ENCODE peak calls at places on chromosome 17, in eight cellular contexts. One of them, this sample, is unnamed.

GRCh38 chr17:40610359-40610758 is 37.3 kb downstream of the SMARCE1 start:
- DNase-seq in AG09309: no peak
- DNase-seq in fibroblast of mammary gland: peak
- DNase-seq in cardiac muscle cell: no peak
- DNase-seq in NCI-H2081: no peak
- DNase-seq in neural crest cell: no peak
- DNase-seq in GM23248: no peak
- DNase-seq in T1000: no peak
- DNase-seq in this sample: no peak

GRCh38 chr17:27989046-27989445 is 53.4 kb upstream of the NLK start:
- DNase-seq in AG09309: no peak
- DNase-seq in fibroblast of mammary gland: no peak
- DNase-seq in cardiac muscle cell: no peak
- DNase-seq in NCI-H2081: no peak
- DNase-seq in neural crest cell: no peak
- DNase-seq in GM23248: peak
- DNase-seq in T1000: no peak
- DNase-seq in this sample: no peak

GRCh38 chr17:19486351-19487008 is 47.2 kb upstream of the SLC47A1 start:
- DNase-seq in AG09309: no peak
- DNase-seq in fibroblast of mammary gland: no peak
- DNase-seq in cardiac muscle cell: no peak
- DNase-seq in NCI-H2081: no peak
- DNase-seq in neural crest cell: no peak
- DNase-seq in GM23248: no peak
- DNase-seq in T1000: no peak
- DNase-seq in this sample: no peak

GRCh38 chr17:65638221-65638940 is 76.9 kb upstream of the AXIN2 start:
- DNase-seq in AG09309: no peak
- DNase-seq in fibroblast of mammary gland: no peak
- DNase-seq in cardiac muscle cell: no peak
- DNase-seq in NCI-H2081: peak
- DNase-seq in neural crest cell: no peak
- DNase-seq in GM23248: no peak
- DNase-seq in T1000: no peak
- DNase-seq in this sample: no peak

GRCh38 chr17:79338589-79338988 is 264.0 kb downstream of the ENGASE start:
- DNase-seq in AG09309: no peak
- DNase-seq in fibroblast of mammary gland: peak
- DNase-seq in cardiac muscle cell: no peak
- DNase-seq in NCI-H2081: no peak
- DNase-seq in neural crest cell: no peak
- DNase-seq in GM23248: peak
- DNase-seq in T1000: no peak
- DNase-seq in this sample: no peak

GRCh38 chr17:4186244-4186920 is 43.4 kb downstream of the CYB5D2 start:
- DNase-seq in AG09309: no peak
- DNase-seq in fibroblast of mammary gland: peak
- DNase-seq in cardiac muscle cell: no peak
- DNase-seq in NCI-H2081: no peak
- DNase-seq in neural crest cell: no peak
- DNase-seq in GM23248: no peak
- DNase-seq in T1000: no peak
- DNase-seq in this sample: no peak

GRCh38 chr17:56866076-56866475 is 32.1 kb downstream of the DGKE start:
- DNase-seq in AG09309: no peak
- DNase-seq in fibroblast of mammary gland: no peak
- DNase-seq in cardiac muscle cell: peak
- DNase-seq in NCI-H2081: no peak
- DNase-seq in neural crest cell: no peak
- DNase-seq in GM23248: no peak
- DNase-seq in T1000: no peak
- DNase-seq in this sample: peak

GRCh38 chr17:66799839-66800537 is 34.9 kb upstream of the CACNG5 start:
- DNase-seq in AG09309: no peak
- DNase-seq in fibroblast of mammary gland: no peak
- DNase-seq in cardiac muscle cell: no peak
- DNase-seq in NCI-H2081: no peak
- DNase-seq in neural crest cell: no peak
- DNase-seq in GM23248: no peak
- DNase-seq in T1000: no peak
- DNase-seq in this sample: no peak

GRCh38 chr17:49991409-49991808 is 3.6 kb downstream of the DLX3 start:
- DNase-seq in AG09309: no peak
- DNase-seq in fibroblast of mammary gland: no peak
- DNase-seq in cardiac muscle cell: no peak
- DNase-seq in NCI-H2081: no peak
- DNase-seq in neural crest cell: no peak
- DNase-seq in GM23248: no peak
- DNase-seq in T1000: no peak
- DNase-seq in this sample: no peak

GRCh38 chr17:2179615-2180295 is 123.8 kb downstream of the SMG6 start:
- DNase-seq in AG09309: peak
- DNase-seq in fibroblast of mammary gland: peak
- DNase-seq in cardiac muscle cell: no peak
- DNase-seq in NCI-H2081: peak
- DNase-seq in neural crest cell: no peak
- DNase-seq in GM23248: peak
- DNase-seq in T1000: peak
- DNase-seq in this sample: no peak

GRCh38 chr17:78029697-78030096 is 71.2 kb downstream of the TNRC6C start:
- DNase-seq in AG09309: no peak
- DNase-seq in fibroblast of mammary gland: no peak
- DNase-seq in cardiac muscle cell: no peak
- DNase-seq in NCI-H2081: no peak
- DNase-seq in neural crest cell: no peak
- DNase-seq in GM23248: no peak
- DNase-seq in T1000: no peak
- DNase-seq in this sample: no peak

GRCh38 chr17:77316191-77316641 is 175.4 kb downstream of the SEC14L1 start:
- DNase-seq in AG09309: no peak
- DNase-seq in fibroblast of mammary gland: peak
- DNase-seq in cardiac muscle cell: peak
- DNase-seq in NCI-H2081: no peak
- DNase-seq in neural crest cell: no peak
- DNase-seq in GM23248: peak
- DNase-seq in T1000: peak
- DNase-seq in this sample: no peak

GRCh38 chr17:63647065-63647725 is 25.0 kb downstream of the MAP3K3 start:
- DNase-seq in AG09309: peak
- DNase-seq in fibroblast of mammary gland: no peak
- DNase-seq in cardiac muscle cell: no peak
- DNase-seq in NCI-H2081: no peak
- DNase-seq in neural crest cell: no peak
- DNase-seq in GM23248: peak
- DNase-seq in T1000: no peak
- DNase-seq in this sample: no peak

GRCh38 chr17:37218849-37219248 is 156.9 kb upstream of the C17orf78 start:
- DNase-seq in AG09309: no peak
- DNase-seq in fibroblast of mammary gland: no peak
- DNase-seq in cardiac muscle cell: no peak
- DNase-seq in NCI-H2081: no peak
- DNase-seq in neural crest cell: no peak
- DNase-seq in GM23248: no peak
- DNase-seq in T1000: no peak
- DNase-seq in this sample: no peak